ENCODE peak calls at places on chromosomes 16 and 17, in eight cellular contexts. T is esophagus squamous epithelium; G is GM04503; A is activated naive CD4-positive, alpha-beta T cell; L is cardiac fibroblast; I is kidney tubule cell; M is NCI-H510A treated with DMSO at 0.1 percent for 48 hours; S is C1 segment of cervical spinal cord. J is an unnamed sample.

GRCh38 chr16:21644674-21645073 is 7.7 kb downstream of the IGSF6 start:
- DNase-seq in T (no peak), G (no peak), A (no peak), L (no peak), I (no peak), M (no peak), S (no peak), J (no peak)

GRCh38 chr17:77769215-77769614 is 189.3 kb upstream of the TNRC6C start:
- DNase-seq in T (no peak), G (no peak), A (no peak), L (no peak), I (no peak), M (peak), S (no peak), J (no peak)

GRCh38 chr17:69567130-69567529 is 152.6 kb downstream of the MAP2K6 start:
- DNase-seq in T (no peak), G (no peak), A (no peak), L (no peak), I (no peak), M (no peak), S (no peak), J (no peak)

GRCh38 chr17:7929158-7930029 is at the start of gene KCNAB3:
- DNase-seq in T (no peak), G (no peak), A (no peak), L (peak), I (no peak), M (no peak), S (peak), J (no peak)

GRCh38 chr16:15822957-15823356 is 33.9 kb downstream of the MYH11 start:
- DNase-seq in T (no peak), G (no peak), A (no peak), L (no peak), I (no peak), M (no peak), S (no peak), J (peak)

GRCh38 chr16:68070249-68070725 is 14.9 kb upstream of the NFATC3 start:
- DNase-seq in T (no peak), G (no peak), A (no peak), L (no peak), I (no peak), M (no peak), S (no peak), J (no peak)

GRCh38 chr16:29744541-29745101 is 1.2 kb downstream of the C16orf54 start:
- DNase-seq in T (no peak), G (no peak), A (no peak), L (no peak), I (no peak), M (no peak), S (no peak), J (no peak)

GRCh38 chr17:80719449-80719848 is 174.8 kb downstream of the RPTOR start:
- DNase-seq in T (no peak), G (no peak), A (no peak), L (no peak), I (no peak), M (no peak), S (no peak), J (no peak)

GRCh38 chr17:78144146-78144719 is 2.0 kb upstream of the C17orf99 start:
- DNase-seq in T (no peak), G (peak), A (no peak), L (peak), I (peak), M (no peak), S (peak), J (peak)

GRCh38 chr17:5381542-5381941 is 37.9 kb downstream of the NUP88 start:
- DNase-seq in T (no peak), G (peak), A (no peak), L (peak), I (no peak), M (no peak), S (no peak), J (no peak)

GRCh38 chr16:86391987-86392386 is 118.3 kb upstream of the FOXF1 start:
- DNase-seq in T (no peak), G (peak), A (no peak), L (peak), I (peak), M (no peak), S (no peak), J (no peak)

GRCh38 chr16:1781758-1782407 is 488 bp downstream of the SPSB3 start:
- DNase-seq in T (no peak), G (no peak), A (no peak), L (peak), I (peak), M (no peak), S (no peak), J (no peak)

GRCh38 chr16:17346774-17347569 is 123.8 kb downstream of the XYLT1 start:
- DNase-seq in T (no peak), G (no peak), A (no peak), L (no peak), I (no peak), M (no peak), S (no peak), J (no peak)

GRCh38 chr16:26985100-26986065 is 81.3 kb upstream of the C16orf82 start:
- DNase-seq in T (no peak), G (no peak), A (no peak), L (no peak), I (no peak), M (no peak), S (no peak), J (no peak)

GRCh38 chr17:8740486-8740885 is 4.2 kb downstream of the CCDC42 start:
- DNase-seq in T (no peak), G (no peak), A (no peak), L (no peak), I (no peak), M (no peak), S (no peak), J (no peak)

GRCh38 chr16:86391486-86391885 is 118.8 kb upstream of the FOXF1 start:
- DNase-seq in T (no peak), G (no peak), A (no peak), L (no peak), I (no peak), M (no peak), S (no peak), J (no peak)

GRCh38 chr16:86497551-86498021 is 12.7 kb upstream of the FOXF1 start:
- DNase-seq in T (no peak), G (no peak), A (no peak), L (no peak), I (no peak), M (no peak), S (no peak), J (no peak)

GRCh38 chr17:16997514-16998429 is 25.9 kb upstream of the TNFRSF13B start:
- DNase-seq in T (no peak), G (no peak), A (no peak), L (no peak), I (no peak), M (no peak), S (no peak), J (no peak)

GRCh38 chr17:50785126-50785525 is 17.8 kb upstream of the ANKRD40CL start:
- DNase-seq in T (no peak), G (no peak), A (no peak), L (no peak), I (no peak), M (no peak), S (no peak), J (no peak)

GRCh38 chr17:8896641-8897635 is 29.5 kb upstream of the PIK3R6 start:
- DNase-seq in T (no peak), G (no peak), A (no peak), L (no peak), I (no peak), M (no peak), S (no peak), J (no peak)

GRCh38 chr17:17752822-17753448 is 71.7 kb downstream of the RAI1 start:
- DNase-seq in T (no peak), G (no peak), A (no peak), L (no peak), I (no peak), M (no peak), S (peak), J (no peak)

GRCh38 chr16:3158014-3158497 is 23.2 kb downstream of the ZNF213 start:
- DNase-seq in T (no peak), G (no peak), A (no peak), L (no peak), I (no peak), M (no peak), S (peak), J (no peak)

GRCh38 chr17:55446581-55447205 is 25.1 kb upstream of the MMD start:
- DNase-seq in T (no peak), G (no peak), A (no peak), L (no peak), I (peak), M (no peak), S (no peak), J (no peak)

GRCh38 chr17:31524926-31525800 is 133.7 kb downstream of the RAB11FIP4 start:
- DNase-seq in T (peak), G (peak), A (peak), L (peak), I (peak), M (peak), S (peak), J (no peak)

J was measured in DMS 273 treated with DMSO at 0.1 percent for 48 hours.